ENCODE peak calls at places on chromosomes 13 and 19, in four cellular contexts. C is activated T-cell treated with anti-CD3 and anti-CD28 coated beads, Interleukin-2, amount 50 U/mL, for 72 hours; U is CD8-positive, alpha-beta memory T cell; K is fibroblast of lung. L is an unnamed sample.

GRCh38 chr19:58416631-58417030 is 8.2 kb downstream of the ZNF584 start:
- DNase-seq in C (no peak), U (no peak), K (no peak), L (no peak)

GRCh38 chr13:61664821-61665705 is 249.4 kb upstream of the PCDH20 start:
- DNase-seq in C (no peak), U (no peak), K (no peak), L (no peak)

GRCh38 chr13:76380436-76381065 is 505.7 kb downstream of the KCTD12 start:
- DNase-seq in C (no peak), U (no peak), K (peak; percentile 3), L (no peak)

GRCh38 chr19:54434862-54435174 is 14.2 kb upstream of the LENG8 start:
- DNase-seq in C (no peak), U (no peak), K (no peak), L (no peak)

GRCh38 chr13:48761256-48761655 is 107.5 kb downstream of the CYSLTR2 start:
- DNase-seq in C (no peak), U (no peak), K (peak; percentile 68), L (no peak)

GRCh38 chr19:6087074-6087506 is 23.2 kb downstream of the RFX2 start:
- DNase-seq in C (peak; percentile 38), U (no peak), K (no peak), L (no peak)

GRCh38 chr19:54518844-54519243 is 16.2 kb downstream of the LAIR2 start:
- DNase-seq in C (peak; percentile 61), U (no peak), K (no peak), L (no peak)

GRCh38 chr13:59176775-59177174 is 987.0 kb downstream of the DIAPH3 start:
- DNase-seq in C (no peak), U (no peak), K (no peak), L (no peak)

GRCh38 chr13:31444266-31444862 is 244.6 kb downstream of the B3GLCT start:
- DNase-seq in C (no peak), U (no peak), K (no peak), L (no peak)